ENCODE peak calls at places on chromosomes 12 and 14, in four cellular contexts. Z, M, H and Y are unnamed samples.
A peak's percentile ranks its signal among the peaks of the same experiment; 100 is the strongest.

GRCh38 chr12:29149691-29150382 is 759 bp downstream of the FAR2 start:
- DNase-seq in Z (no peak), M (no peak), H (no peak), Y (no peak)

GRCh38 chr12:12505544-12506501 is 56.8 kb downstream of the DUSP16 start:
- DNase-seq in Z (peak; percentile 35), M (peak; percentile 70), H (peak; percentile 68), Y (peak; percentile 8)

GRCh38 chr14:32367501-32367900 is 38.4 kb downstream of the AKAP6 start:
- DNase-seq in Z (no peak), M (no peak), H (no peak), Y (no peak)

GRCh38 chr14:54901380-54902142 is 1.1 kb downstream of the GCH1 start:
- DNase-seq in Z (no peak), M (no peak), H (peak; percentile 12), Y (no peak)

GRCh38 chr12:26803552-26803951 is 29.4 kb downstream of the ITPR2 start:
- DNase-seq in Z (peak; percentile 73), M (no peak), H (peak; percentile 52), Y (no peak)

GRCh38 chr14:75519826-75520692 is 2.2 kb upstream of the BATF start:
- DNase-seq in Z (no peak), M (peak; percentile 9), H (no peak), Y (peak; percentile 4)

GRCh38 chr12:13250416-13250815 is 53.9 kb downstream of the EMP1 start:
- DNase-seq in Z (peak; percentile 29), M (no peak), H (peak; percentile 27), Y (peak; percentile 24)

GRCh38 chr14:75811136-75811839 is 150.2 kb downstream of the TTLL5 start:
- DNase-seq in Z (no peak), M (no peak), H (peak; percentile 15), Y (no peak)

GRCh38 chr12:108430926-108431325 is 84.2 kb upstream of the FICD start:
- DNase-seq in Z (no peak), M (no peak), H (no peak), Y (no peak)

GRCh38 chr14:103008768-103009342 is 48.5 kb downstream of the CDC42BPB start:
- DNase-seq in Z (peak; percentile 20), M (no peak), H (peak; percentile 67), Y (no peak)

GRCh38 chr14:69090187-69090789 is 62.6 kb downstream of the DCAF5 start:
- DNase-seq in Z (peak; percentile 34), M (no peak), H (peak; percentile 63), Y (no peak)

GRCh38 chr12:24864796-24865125 is 84.1 kb downstream of the BCAT1 start:
- DNase-seq in Z (peak; percentile 72), M (no peak), H (no peak), Y (no peak)

GRCh38 chr12:68800294-68800693 is 7.7 kb upstream of the MDM2 start:
- DNase-seq in Z (no peak), M (no peak), H (no peak), Y (no peak)

GRCh38 chr14:24282736-24283135 is 11.3 kb upstream of the RABGGTA start:
- DNase-seq in Z (no peak), M (no peak), H (no peak), Y (no peak)

GRCh38 chr14:26597136-26598080 is at the start of gene NOVA1:
- DNase-seq in Z (peak; percentile 22), M (no peak), H (peak; percentile 33), Y (no peak)

GRCh38 chr14:65321370-65321875 is 91.1 kb upstream of the FUT8 start:
- DNase-seq in Z (no peak), M (peak; percentile 49), H (no peak), Y (no peak)

GRCh38 chr12:64825143-64826011 is 930 bp downstream of the TBC1D30 start:
- DNase-seq in Z (no peak), M (no peak), H (no peak), Y (no peak)

GRCh38 chr12:12724421-12725085 is 7.4 kb downstream of the CDKN1B start:
- DNase-seq in Z (peak; percentile 21), M (no peak), H (no peak), Y (no peak)

GRCh38 chr14:69094481-69094880 is 58.4 kb downstream of the DCAF5 start:
- DNase-seq in Z (no peak), M (no peak), H (no peak), Y (no peak)

GRCh38 chr14:28766505-28767238 is at the start of gene FOXG1:
- DNase-seq in Z (peak; percentile 76), M (no peak), H (peak; percentile 71), Y (no peak)

GRCh38 chr14:31320922-31321779 is 99.2 kb downstream of the HEATR5A start:
- DNase-seq in Z (no peak), M (no peak), H (no peak), Y (no peak)

GRCh38 chr14:31320216-31320615 is 100.1 kb downstream of the HEATR5A start:
- DNase-seq in Z (no peak), M (no peak), H (no peak), Y (no peak)

GRCh38 chr14:31323419-31323818 is 96.9 kb downstream of the HEATR5A start:
- DNase-seq in Z (no peak), M (no peak), H (no peak), Y (no peak)

GRCh38 chr14:31326111-31326510 is 94.2 kb downstream of the HEATR5A start:
- DNase-seq in Z (peak; percentile 40), M (no peak), H (peak; percentile 30), Y (no peak)
- TF ChIP-seq CTCF in Z (no peak), M (peak; percentile 3), H (no peak), Y (no peak)

GRCh38 chr12:128801879-128802391 is 21.8 kb downstream of the SLC15A4 start:
- DNase-seq in Z (peak; percentile 49), M (no peak), H (peak; percentile 43), Y (no peak)
- TF ChIP-seq CTCF in Z (no peak), M (no peak), H (no peak), Y (no peak)

GRCh38 chr14:85416771-85417170 is 113.2 kb upstream of the FLRT2 start:
- DNase-seq in Z (peak; percentile 62), M (no peak), H (peak; percentile 69), Y (peak; percentile 16)

GRCh38 chr14:85417396-85417795 is 112.5 kb upstream of the FLRT2 start:
- DNase-seq in Z (no peak), M (no peak), H (no peak), Y (no peak)

GRCh38 chr14:85412756-85413155 is 117.2 kb upstream of the FLRT2 start:
- DNase-seq in Z (no peak), M (no peak), H (no peak), Y (no peak)

GRCh38 chr14:85414142-85414541 is 115.8 kb upstream of the FLRT2 start:
- DNase-seq in Z (no peak), M (no peak), H (no peak), Y (no peak)

GRCh38 chr14:85415015-85415712 is 114.8 kb upstream of the FLRT2 start:
- DNase-seq in Z (peak; percentile 94), M (peak; percentile 68), H (peak; percentile 94), Y (peak; percentile 63)
- TF ChIP-seq CTCF in Z (peak; percentile 62), M (peak; percentile 56), H (peak; percentile 79), Y (peak; percentile 49)

DNA sequence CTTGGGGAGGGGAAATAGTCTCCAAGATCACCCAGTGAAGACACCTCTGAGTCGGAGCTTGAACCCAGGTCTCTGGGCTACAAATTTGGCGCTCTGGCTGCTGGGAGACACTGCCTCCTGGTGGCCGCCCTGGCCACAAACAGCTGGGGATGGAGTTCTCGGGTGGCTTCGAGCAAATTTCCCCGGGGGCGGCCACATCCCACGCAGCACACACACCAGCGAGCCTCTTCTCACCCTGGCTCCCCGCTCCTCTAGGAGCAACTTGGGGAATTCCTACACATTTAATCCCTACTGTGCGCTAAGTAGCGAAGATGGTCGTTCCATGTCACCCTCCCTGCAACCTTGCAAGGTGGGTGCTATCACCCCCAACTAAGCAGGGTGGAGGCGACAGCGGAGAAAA is 66.2 kb upstream of the BEGAIN start:
- DNase-seq in Z (no peak), M (no peak), H (no peak), Y (no peak)
- TF ChIP-seq CTCF in Z (peak; percentile 60), M (peak; percentile 45), H (peak; percentile 65), Y (peak; percentile 35)

GRCh38 chr12:15014708-15015107 is 41.9 kb downstream of the PDE6H start:
- DNase-seq in Z (no peak), M (no peak), H (no peak), Y (no peak)

GRCh38 chr12:15013634-15014169 is 40.9 kb downstream of the PDE6H start:
- DNase-seq in Z (no peak), M (no peak), H (no peak), Y (no peak)

GRCh38 chr12:15015121-15015520 is 42.3 kb downstream of the PDE6H start:
- DNase-seq in Z (no peak), M (no peak), H (no peak), Y (no peak)

DNA sequence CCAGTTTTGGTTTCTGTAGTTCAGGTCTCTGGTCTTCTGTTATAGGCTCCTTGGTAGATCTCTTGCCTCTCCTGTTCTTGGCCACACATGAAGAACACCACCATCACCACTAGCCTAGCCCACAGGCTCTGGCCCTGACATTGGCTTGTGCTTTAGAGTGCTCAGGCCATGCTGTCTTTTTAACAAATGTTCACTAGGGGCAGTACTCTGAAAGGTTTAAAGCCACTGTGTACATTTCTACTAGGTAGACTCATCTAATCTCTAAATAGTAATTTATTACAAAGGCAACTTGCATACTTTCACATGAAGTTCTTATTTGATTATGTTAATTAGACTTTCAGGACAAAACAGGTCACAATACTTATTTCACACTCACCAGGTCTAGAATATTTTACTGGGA is 38.3 kb downstream of the PDE6H start:
- DNase-seq in Z (no peak), M (no peak), H (no peak), Y (no peak)
- TF ChIP-seq CTCF in Z (peak; percentile 7), M (peak; percentile 8), H (peak; percentile 9), Y (peak; percentile 29)

DNA sequence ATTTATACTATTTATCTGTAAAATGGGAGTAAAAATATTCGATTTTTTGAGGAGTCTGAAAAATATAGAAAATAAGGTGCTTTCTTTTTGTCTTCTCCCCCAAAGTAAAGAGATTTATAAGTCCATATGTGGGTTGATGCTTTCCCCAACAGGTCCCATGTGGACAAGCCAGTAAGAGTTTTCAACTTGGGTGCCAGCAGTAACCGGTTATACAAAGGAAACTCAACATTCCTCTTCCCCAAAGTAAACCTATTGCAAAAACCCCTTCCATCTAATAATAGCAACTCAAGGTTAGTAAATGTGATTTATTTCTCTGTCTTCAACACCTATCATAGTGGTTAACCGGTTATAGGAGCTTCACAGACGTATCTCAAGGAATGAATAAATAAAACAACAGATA is 1206.9 kb upstream of the SEL1L start:
- DNase-seq in Z (no peak), M (no peak), H (no peak), Y (no peak)
- TF ChIP-seq CTCF in Z (no peak), M (no peak), H (no peak), Y (no peak)

GRCh38 chr14:58294201-58294600 is 4.2 kb upstream of the ARID4A start:
- DNase-seq in Z (no peak), M (no peak), H (no peak), Y (no peak)
- TF ChIP-seq CTCF in Z (no peak), M (no peak), H (no peak), Y (no peak)

DNA sequence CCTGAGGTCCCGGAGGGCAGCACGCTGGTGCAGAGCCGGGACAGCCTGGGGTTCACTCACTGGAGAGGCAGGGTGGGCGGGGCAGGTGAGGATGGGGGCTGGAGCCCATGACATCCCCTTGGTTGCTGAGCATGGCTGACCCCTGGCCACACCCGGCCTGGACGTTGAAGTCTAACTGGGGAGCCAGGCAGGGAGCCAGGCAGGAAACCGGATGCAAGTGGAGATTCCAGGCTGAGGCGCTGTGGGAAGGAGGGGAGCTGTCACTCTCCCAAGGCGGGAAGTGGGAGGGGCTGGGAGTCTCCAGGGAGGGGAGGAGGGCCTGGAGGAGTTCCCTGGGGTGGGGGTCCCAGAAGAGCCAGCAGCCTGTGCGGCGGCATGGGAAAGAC is 7.7 kb upstream of the INF2 start:
- DNase-seq in Z (peak; percentile 79), M (no peak), H (peak; percentile 93), Y (no peak)
- TF ChIP-seq CTCF in Z (no peak), M (no peak), H (no peak), Y (no peak)